ENCODE peak calls at places on chromosomes 4 and X, in four cellular contexts. One of them, this sample, is unnamed.

GRCh38 chr4:106266201-106266600 is 49.8 kb downstream of the TBCK start:
- DNase-seq in glutamatergic neuron: no peak
- DNase-seq in stimulated activated CD4-positive, alpha-beta T cell treated with anti-CD3 and anti-CD28 coated beads, TNF-alpha, amount 100 ng/mL, for 4 hours: no peak
- DNase-seq in M059J: peak
- DNase-seq in this sample: peak

GRCh38 chrX:143788265-143788664 is 67.7 kb upstream of the SPANXN2 start:
- DNase-seq in glutamatergic neuron: no peak
- DNase-seq in stimulated activated CD4-positive, alpha-beta T cell treated with anti-CD3 and anti-CD28 coated beads, TNF-alpha, amount 100 ng/mL, for 4 hours: no peak
- DNase-seq in M059J: no peak
- DNase-seq in this sample: peak

GRCh38 chr4:95142877-95143412 is 385.2 kb downstream of the BMPR1B start:
- DNase-seq in glutamatergic neuron: no peak
- DNase-seq in stimulated activated CD4-positive, alpha-beta T cell treated with anti-CD3 and anti-CD28 coated beads, TNF-alpha, amount 100 ng/mL, for 4 hours: no peak
- DNase-seq in M059J: no peak
- DNase-seq in this sample: no peak

GRCh38 chr4:156941940-156942548 is 29.6 kb downstream of the PDGFC start:
- DNase-seq in glutamatergic neuron: no peak
- DNase-seq in stimulated activated CD4-positive, alpha-beta T cell treated with anti-CD3 and anti-CD28 coated beads, TNF-alpha, amount 100 ng/mL, for 4 hours: no peak
- DNase-seq in M059J: peak
- DNase-seq in this sample: peak

GRCh38 chrX:68697465-68698125 is 50.1 kb downstream of the STARD8 start:
- DNase-seq in glutamatergic neuron: no peak
- DNase-seq in stimulated activated CD4-positive, alpha-beta T cell treated with anti-CD3 and anti-CD28 coated beads, TNF-alpha, amount 100 ng/mL, for 4 hours: no peak
- DNase-seq in M059J: no peak
- DNase-seq in this sample: no peak

GRCh38 chr4:5993876-5994811 is 24.1 kb downstream of the C4orf50 start:
- DNase-seq in glutamatergic neuron: no peak
- DNase-seq in stimulated activated CD4-positive, alpha-beta T cell treated with anti-CD3 and anti-CD28 coated beads, TNF-alpha, amount 100 ng/mL, for 4 hours: no peak
- DNase-seq in M059J: no peak
- DNase-seq in this sample: no peak

GRCh38 chrX:107780525-107780924 is 3.0 kb downstream of the NCBP2L start:
- DNase-seq in glutamatergic neuron: no peak
- DNase-seq in stimulated activated CD4-positive, alpha-beta T cell treated with anti-CD3 and anti-CD28 coated beads, TNF-alpha, amount 100 ng/mL, for 4 hours: no peak
- DNase-seq in M059J: no peak
- DNase-seq in this sample: no peak

GRCh38 chrX:41779058-41779564 is 55.1 kb downstream of the GPR82 start:
- DNase-seq in glutamatergic neuron: no peak
- DNase-seq in stimulated activated CD4-positive, alpha-beta T cell treated with anti-CD3 and anti-CD28 coated beads, TNF-alpha, amount 100 ng/mL, for 4 hours: no peak
- DNase-seq in M059J: peak
- DNase-seq in this sample: peak

GRCh38 chr4:185656467-185656890 is 121.2 kb upstream of the PDLIM3 start:
- DNase-seq in glutamatergic neuron: no peak
- DNase-seq in stimulated activated CD4-positive, alpha-beta T cell treated with anti-CD3 and anti-CD28 coated beads, TNF-alpha, amount 100 ng/mL, for 4 hours: no peak
- DNase-seq in M059J: peak
- DNase-seq in this sample: peak

GRCh38 chr4:127501103-127501502 is 131.7 kb upstream of the INTU start:
- DNase-seq in glutamatergic neuron: no peak
- DNase-seq in stimulated activated CD4-positive, alpha-beta T cell treated with anti-CD3 and anti-CD28 coated beads, TNF-alpha, amount 100 ng/mL, for 4 hours: no peak
- DNase-seq in M059J: peak
- DNase-seq in this sample: peak

GRCh38 chr4:32485976-32486375 is 1765.8 kb downstream of the PCDH7 start:
- DNase-seq in glutamatergic neuron: no peak
- DNase-seq in stimulated activated CD4-positive, alpha-beta T cell treated with anti-CD3 and anti-CD28 coated beads, TNF-alpha, amount 100 ng/mL, for 4 hours: no peak
- DNase-seq in M059J: no peak
- DNase-seq in this sample: peak

GRCh38 chr4:173014836-173015235 is 153.8 kb upstream of the GALNT7 start:
- DNase-seq in glutamatergic neuron: no peak
- DNase-seq in stimulated activated CD4-positive, alpha-beta T cell treated with anti-CD3 and anti-CD28 coated beads, TNF-alpha, amount 100 ng/mL, for 4 hours: no peak
- DNase-seq in M059J: no peak
- DNase-seq in this sample: no peak

GRCh38 chr4:13522282-13523104 is 21.8 kb downstream of the NKX3-2 start:
- DNase-seq in glutamatergic neuron: peak
- DNase-seq in stimulated activated CD4-positive, alpha-beta T cell treated with anti-CD3 and anti-CD28 coated beads, TNF-alpha, amount 100 ng/mL, for 4 hours: no peak
- DNase-seq in M059J: peak
- DNase-seq in this sample: peak

GRCh38 chr4:21447320-21448055 is 501.1 kb downstream of the KCNIP4 start:
- DNase-seq in glutamatergic neuron: no peak
- DNase-seq in stimulated activated CD4-positive, alpha-beta T cell treated with anti-CD3 and anti-CD28 coated beads, TNF-alpha, amount 100 ng/mL, for 4 hours: no peak
- DNase-seq in M059J: peak
- DNase-seq in this sample: peak

GRCh38 chr4:88442636-88443260 is 14.2 kb upstream of the HERC5 start:
- DNase-seq in glutamatergic neuron: no peak
- DNase-seq in stimulated activated CD4-positive, alpha-beta T cell treated with anti-CD3 and anti-CD28 coated beads, TNF-alpha, amount 100 ng/mL, for 4 hours: no peak
- DNase-seq in M059J: peak
- DNase-seq in this sample: peak

GRCh38 chrX:3811331-3812311 is 98.2 kb upstream of the PRKX start:
- DNase-seq in glutamatergic neuron: no peak
- DNase-seq in stimulated activated CD4-positive, alpha-beta T cell treated with anti-CD3 and anti-CD28 coated beads, TNF-alpha, amount 100 ng/mL, for 4 hours: peak
- DNase-seq in M059J: peak
- DNase-seq in this sample: peak

GRCh38 chrX:11890843-11891514 is 132.9 kb downstream of the MSL3 start:
- DNase-seq in glutamatergic neuron: peak
- DNase-seq in stimulated activated CD4-positive, alpha-beta T cell treated with anti-CD3 and anti-CD28 coated beads, TNF-alpha, amount 100 ng/mL, for 4 hours: no peak
- DNase-seq in M059J: no peak
- DNase-seq in this sample: no peak

GRCh38 chr4:176150283-176150682 is 45.1 kb downstream of the SPATA4 start:
- DNase-seq in glutamatergic neuron: no peak
- DNase-seq in stimulated activated CD4-positive, alpha-beta T cell treated with anti-CD3 and anti-CD28 coated beads, TNF-alpha, amount 100 ng/mL, for 4 hours: no peak
- DNase-seq in M059J: peak
- DNase-seq in this sample: peak